ENCODE peak calls at places on chromosomes 12 and 14, in five cellular contexts. H is gastrocnemius medialis, D is PC-3, V is SW480, E is upper lobe of left lung. K is an unnamed sample.

GRCh38 chr12:70683976-70684375 is 46.7 kb upstream of the PTPRB start:
- DNase-seq in E (no peak), D (no peak), H (no peak), V (no peak), K (no peak)

GRCh38 chr12:121637231-121637914 is 11.0 kb downstream of the ORAI1 start:
- DNase-seq in D (no peak), E (no peak), H (no peak), V (no peak), K (peak)

GRCh38 chr12:120804428-120804827 is 78.8 kb downstream of the ACADS start:
- DNase-seq in D (no peak), E (no peak), H (no peak), V (no peak), K (no peak)

GRCh38 chr14:64704743-64705405 is 650 bp downstream of the PLEKHG3 start:
- DNase-seq in E (peak), D (no peak), V (peak), H (no peak), K (no peak)

GRCh38 chr12:68080577-68080976 is 79.0 kb downstream of the IFNG start:
- DNase-seq in D (no peak), V (no peak), H (no peak), E (no peak), K (no peak)

GRCh38 chr12:57145460-57146059 is 1.9 kb downstream of the LRP1-AS start:
- DNase-seq in D (no peak), V (no peak), H (no peak), E (no peak), K (no peak)

GRCh38 chr14:104387000-104387384 is 192.6 kb upstream of the C14orf180 start:
- DNase-seq in H (no peak), E (peak), D (no peak), V (no peak), K (no peak)

GRCh38 chr14:66360526-66360925 is 125.6 kb upstream of the CCDC196 start:
- DNase-seq in E (no peak), H (no peak), V (no peak), D (no peak), K (no peak)

GRCh38 chr12:49057888-49058287 is 2.7 kb downstream of the KMT2D start:
- DNase-seq in D (no peak), V (no peak), H (no peak), E (no peak), K (no peak)

GRCh38 chr14:20683125-20683895 is 1.1 kb upstream of the RNASE4 start:
- DNase-seq in D (peak), E (no peak), H (peak), V (peak), K (peak)

K was measured in C1 segment of cervical spinal cord.